ENCODE peak calls at places on chromosomes 5 and 9, in nine cellular contexts. W is pancreas, S is upper lobe of left lung, A is progenitor cell of endocrine pancreas, Z is foreskin fibroblast, G is choroid plexus epithelial cell, O is heart right ventricle, U is GM13976, M is transverse colon. R is an unnamed sample.

GRCh38 chr9:131834721-131835120 is 94.8 kb upstream of the RAPGEF1 start:
- DNase-seq in G (no peak), O (no peak), A (no peak), M (no peak), U (no peak), S (no peak), Z (no peak), W (no peak), R (no peak)

GRCh38 chr9:108212179-108212578 is 643.6 kb downstream of the ACTL7B start:
- DNase-seq in G (peak; percentile 4), U (no peak), A (no peak), O (peak; percentile 32), S (no peak), W (no peak), Z (no peak), M (peak; percentile 9), R (no peak)

GRCh38 chr5:88660947-88661869 is 221.8 kb downstream of the MEF2C start:
- DNase-seq in M (peak; percentile 60), O (no peak), U (peak; percentile 88), Z (peak; percentile 85), A (peak; percentile 81), G (peak; percentile 52), W (peak; percentile 29), S (peak; percentile 88), R (no peak)

GRCh38 chr9:136978073-136978864 is 965 bp downstream of the PTGDS start:
- DNase-seq in S (peak; percentile 92), M (peak; percentile 65), G (peak; percentile 92), W (peak; percentile 56), A (no peak), Z (peak; percentile 26), O (peak; percentile 89), U (peak; percentile 90), R (peak; percentile 82)

GRCh38 chr5:41921874-41922273 is 3.2 kb upstream of the FBXO4 start:
- DNase-seq in G (peak; percentile 11), Z (no peak), W (no peak), A (no peak), O (no peak), U (no peak), S (no peak), M (no peak), R (no peak)

GRCh38 chr5:137203011-137203632 is 296.0 kb downstream of the SPOCK1 start:
- DNase-seq in G (no peak), W (no peak), M (no peak), S (no peak), O (no peak), U (no peak), A (no peak), Z (no peak), R (no peak)

GRCh38 chr5:101675510-101675909 is 620.6 kb downstream of the SLCO4C1 start:
- DNase-seq in U (no peak), W (no peak), M (no peak), S (no peak), G (no peak), Z (no peak), A (no peak), O (no peak), R (no peak)

GRCh38 chr5:2482778-2483177 is 268.7 kb downstream of the IRX2 start:
- DNase-seq in O (no peak), A (no peak), Z (no peak), W (no peak), M (no peak), S (no peak), U (no peak), G (no peak), R (no peak)

GRCh38 chr9:15485836-15486678 is 24.7 kb downstream of the PSIP1 start:
- DNase-seq in Z (no peak), U (no peak), G (peak; percentile 60), W (no peak), S (no peak), A (no peak), O (no peak), M (no peak), R (no peak)

GRCh38 chr9:99445920-99446319 is 223.8 kb downstream of the SEC61B start:
- DNase-seq in Z (peak; percentile 47), G (no peak), A (no peak), W (no peak), U (no peak), M (no peak), O (no peak), S (no peak), R (no peak)

GRCh38 chr5:127892467-127893207 is 189.4 kb downstream of the CCDC192 start:
- DNase-seq in S (no peak), O (peak; percentile 6), A (no peak), Z (no peak), U (no peak), G (peak; percentile 79), M (no peak), W (no peak), R (no peak)

GRCh38 chr5:148491015-148491792 is 107.4 kb downstream of the FBXO38 start:
- DNase-seq in Z (no peak), S (no peak), O (no peak), M (no peak), G (no peak), U (no peak), A (no peak), W (no peak), R (no peak)

GRCh38 chr5:25544652-25545249 is 900.0 kb upstream of the CDH10 start:
- DNase-seq in G (peak; percentile 6), Z (no peak), S (no peak), M (no peak), A (peak; percentile 15), O (no peak), W (peak; percentile 19), U (no peak), R (no peak)

GRCh38 chr9:2017209-2017458 is 2.0 kb downstream of the SMARCA2 start:
- DNase-seq in S (no peak), M (no peak), G (peak; percentile 54), O (peak; percentile 64), A (no peak), W (no peak), U (no peak), Z (no peak), R (no peak)

GRCh38 chr9:125521462-125522327 is 185.3 kb downstream of the MAPKAP1 start:
- DNase-seq in A (no peak), S (no peak), W (no peak), M (no peak), G (peak; percentile 96), O (no peak), Z (peak; percentile 90), U (no peak), R (no peak)

GRCh38 chr5:58040044-58040443 is 419.8 kb downstream of the PLK2 start:
- DNase-seq in A (no peak), G (no peak), U (no peak), S (no peak), W (no peak), O (no peak), M (no peak), Z (no peak), R (no peak)

GRCh38 chr9:133396952-133397351 is 20.8 kb downstream of the STKLD1 start:
- DNase-seq in Z (no peak), G (peak; percentile 26), O (no peak), A (no peak), U (no peak), W (no peak), M (no peak), S (no peak), R (no peak)

DNA sequence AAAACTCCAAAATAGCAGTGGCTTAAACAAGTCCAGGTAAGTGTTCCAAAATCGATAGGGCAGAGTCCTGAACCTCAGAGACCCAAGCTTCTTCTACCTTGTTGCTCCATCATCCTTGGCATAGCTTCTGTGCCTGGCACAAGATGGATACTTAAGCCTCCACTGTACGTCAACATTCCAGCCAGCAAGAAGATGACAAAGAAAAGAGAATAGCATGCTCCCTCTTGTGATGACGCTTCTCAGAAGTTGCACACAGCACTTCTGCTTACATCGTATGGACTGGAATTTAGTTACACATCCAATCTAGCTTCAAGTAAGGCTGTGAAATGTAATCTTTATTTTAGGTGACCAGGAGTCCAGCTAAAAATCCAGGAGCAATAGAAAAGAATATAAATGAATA is 227.4 kb downstream of the ESM1 start:
- DNase-seq in W (no peak), U (no peak), Z (peak; percentile 84), A (no peak), S (no peak), O (no peak), M (no peak), G (peak; percentile 87), R (no peak)
- TF ChIP-seq CTCF in W (no peak), U (no peak), Z (peak; percentile 11), A (no peak), S (no peak), O (no peak), M (no peak), G (no peak), R (no peak)

DNA sequence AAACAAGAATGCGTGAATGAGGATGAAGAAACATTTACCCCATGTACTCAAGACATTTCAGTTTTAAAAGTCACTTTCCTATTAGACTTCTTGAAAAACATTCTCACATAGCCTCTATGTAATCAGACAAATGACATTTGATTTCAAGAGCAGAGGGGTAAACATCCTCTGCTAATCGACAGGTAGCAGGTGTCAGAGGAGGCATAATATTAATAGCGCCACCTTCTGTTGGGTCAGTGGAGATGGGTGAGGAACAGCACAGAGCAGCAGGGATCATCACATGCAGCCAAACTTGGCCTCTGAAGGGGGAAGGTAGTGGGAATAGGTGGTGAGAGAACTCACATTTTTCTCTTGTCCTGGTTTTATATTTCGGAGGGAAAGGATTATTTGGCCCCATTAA is 3.3 kb upstream of the LSM11 start:
- DNase-seq in O (no peak), S (no peak), U (peak; percentile 62), Z (no peak), W (no peak), A (no peak), M (no peak), G (peak; percentile 42), R (no peak)
- TF ChIP-seq CTCF in O (no peak), S (no peak), U (peak; percentile 41), Z (peak; percentile 36), W (peak; percentile 16), A (peak; percentile 50), M (peak; percentile 37), G (peak; percentile 65), R (no peak)

DNA sequence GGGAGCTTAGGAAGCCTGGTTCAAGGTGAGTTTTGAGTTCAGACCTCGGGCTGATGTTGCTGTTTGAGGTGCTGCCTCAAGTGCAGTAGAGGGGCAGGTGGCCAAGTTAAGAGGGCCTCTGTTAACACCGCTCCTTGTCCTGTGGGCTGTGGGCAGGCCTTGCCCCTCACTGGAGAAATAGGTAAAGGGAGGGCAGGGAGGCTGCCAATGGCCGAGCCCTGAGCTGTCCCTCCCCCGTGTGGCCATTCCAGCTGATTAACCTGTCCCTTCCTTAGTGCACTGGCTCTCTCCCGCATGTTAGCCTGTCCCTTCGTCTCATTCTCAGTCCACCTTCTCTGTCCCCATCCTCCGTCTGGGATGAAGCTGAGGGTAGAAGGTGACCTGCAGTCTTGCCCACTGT is 21.4 kb downstream of the CNTFR start:
- DNase-seq in O (no peak), G (no peak), U (no peak), S (no peak), Z (no peak), W (no peak), M (no peak), A (no peak), R (no peak)
- TF ChIP-seq CTCF in O (no peak), G (no peak), U (no peak), S (no peak), Z (no peak), W (no peak), M (no peak), A (no peak), R (no peak)

DNA sequence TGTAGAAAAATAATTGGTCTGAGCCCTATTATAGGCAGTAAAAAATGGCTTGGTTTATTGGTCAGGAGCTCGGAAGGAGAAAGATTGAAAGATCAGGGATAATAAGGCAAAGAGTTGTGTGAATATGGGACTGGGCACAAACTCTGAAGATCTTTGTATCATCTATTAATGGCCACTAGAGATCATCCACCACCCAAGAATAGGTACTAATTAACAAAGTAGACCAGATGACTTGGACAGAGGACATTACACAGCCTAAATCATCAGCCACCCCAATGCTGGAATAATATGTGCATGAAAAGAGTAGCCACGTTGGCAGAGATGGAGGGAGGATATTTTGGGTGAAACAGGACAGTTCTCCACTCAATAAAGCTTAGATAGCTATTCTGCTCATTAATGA is 364.1 kb downstream of the EFNA5 start:
- DNase-seq in S (no peak), A (no peak), M (no peak), O (no peak), W (no peak), Z (no peak), G (no peak), U (no peak), R (no peak)
- TF ChIP-seq CTCF in S (no peak), A (no peak), M (no peak), O (no peak), W (no peak), Z (no peak), G (no peak), U (no peak), R (no peak)

R was measured in natural killer cell.